ENCODE peak calls at places on chromosomes 2 and 18, in seven cellular contexts. W is stimulated activated CD8-positive, alpha-beta memory T cell treated with anti-CD3 and anti-CD28 coated beads, Interleukin-4, amount 100 ng/mL, for 1 hour; H is AG09319; D is HEK293T; L is small intestine; Q is OCI-LY7; N is H9. J is an unnamed sample.

GRCh38 chr2:165203689-165204559 is at the start of gene SCN3A:
- DNase-seq in W (no peak), H (no peak), D (peak), L (peak), Q (peak), N (peak), J (no peak)

GRCh38 chr18:33720133-33720532 is 142.1 kb downstream of the ASXL3 start:
- DNase-seq in W (no peak), H (no peak), D (no peak), L (no peak), Q (no peak), N (no peak), J (no peak)

GRCh38 chr2:109644571-109645275 is 30.6 kb downstream of the SOWAHC start:
- DNase-seq in W (no peak), H (no peak), D (no peak), L (peak), Q (no peak), N (peak), J (peak)

GRCh38 chr2:166439078-166439477 is 55.0 kb downstream of the SCN7A start:
- DNase-seq in W (no peak), H (no peak), D (no peak), L (no peak), Q (no peak), N (no peak), J (no peak)

GRCh38 chr2:88575051-88575450 is 52.2 kb downstream of the EIF2AK3 start:
- DNase-seq in W (no peak), H (no peak), D (no peak), L (no peak), Q (no peak), N (no peak), J (no peak)

GRCh38 chr2:109380502-109381326 is 233.1 kb downstream of the SEPTIN10 start:
- DNase-seq in W (no peak), H (no peak), D (no peak), L (no peak), Q (no peak), N (peak), J (no peak)

GRCh38 chr2:69260666-69261065 is 126.4 kb downstream of the GFPT1 start:
- DNase-seq in W (no peak), H (no peak), D (no peak), L (no peak), Q (no peak), N (no peak), J (no peak)

GRCh38 chr18:61896767-61897166 is 4.0 kb upstream of the RNF152 start:
- DNase-seq in W (no peak), H (no peak), D (no peak), L (no peak), Q (no peak), N (no peak), J (peak)

GRCh38 chr2:105886029-105886454 is 141.3 kb downstream of the NCK2 start:
- DNase-seq in W (no peak), H (peak), D (no peak), L (no peak), Q (no peak), N (no peak), J (no peak)

GRCh38 chr18:36629836-36630235 is 199.0 kb downstream of the TPGS2 start:
- DNase-seq in W (no peak), H (no peak), D (no peak), L (no peak), Q (no peak), N (no peak), J (no peak)

GRCh38 chr2:141523199-141523598 is 607.6 kb downstream of the LRP1B start:
- DNase-seq in W (no peak), H (no peak), D (no peak), L (no peak), Q (no peak), N (no peak), J (no peak)

GRCh38 chr18:44325903-44326650 is 354.6 kb upstream of the SETBP1 start:
- DNase-seq in W (no peak), H (peak), D (peak), L (peak), Q (peak), N (peak), J (no peak)

GRCh38 chr2:100042559-100042958 is 99.8 kb downstream of the AFF3 start:
- DNase-seq in W (no peak), H (no peak), D (no peak), L (no peak), Q (no peak), N (no peak), J (no peak)

GRCh38 chr2:110959233-110959632 is 161.5 kb upstream of the BCL2L11 start:
- DNase-seq in W (no peak), H (no peak), D (no peak), L (peak), Q (no peak), N (no peak), J (no peak)

GRCh38 chr2:96090527-96090926 is 25.8 kb downstream of the ADRA2B start:
- DNase-seq in W (no peak), H (no peak), D (no peak), L (no peak), Q (no peak), N (no peak), J (no peak)

GRCh38 chr2:238507836-238508235 is 81.1 kb downstream of the ASB1 start:
- DNase-seq in W (no peak), H (no peak), D (no peak), L (no peak), Q (no peak), N (no peak), J (no peak)

GRCh38 chr2:169670215-169670651 is 24.0 kb downstream of the CFAP210 start:
- DNase-seq in W (no peak), H (no peak), D (no peak), L (no peak), Q (no peak), N (no peak), J (no peak)

GRCh38 chr2:216909541-216910175 is 49.8 kb upstream of the TNP1 start:
- DNase-seq in W (no peak), H (no peak), D (no peak), L (no peak), Q (no peak), N (no peak), J (no peak)

GRCh38 chr2:240355001-240355891 is 80.2 kb upstream of the GPC1 start:
- DNase-seq in W (no peak), H (no peak), D (no peak), L (no peak), Q (no peak), N (no peak), J (no peak)

GRCh38 chr2:139669675-139670074 is 889.5 kb upstream of the NXPH2 start:
- DNase-seq in W (no peak), H (no peak), D (no peak), L (no peak), Q (no peak), N (no peak), J (no peak)

GRCh38 chr2:207103132-207103531 is 62.6 kb downstream of the KLF7 start:
- DNase-seq in W (no peak), H (no peak), D (no peak), L (no peak), Q (no peak), N (no peak), J (no peak)

GRCh38 chr2:197236159-197236558 is 74.4 kb downstream of the ANKRD44 start:
- DNase-seq in W (no peak), H (no peak), D (no peak), L (no peak), Q (no peak), N (no peak), J (no peak)

GRCh38 chr2:240461471-240462072 is 26.1 kb downstream of the GPC1 start:
- DNase-seq in W (no peak), H (no peak), D (no peak), L (no peak), Q (no peak), N (no peak), J (peak)

GRCh38 chr2:59339121-59339836 is 1098.2 kb upstream of the FANCL start:
- DNase-seq in W (no peak), H (no peak), D (no peak), L (no peak), Q (no peak), N (no peak), J (no peak)

GRCh38 chr2:96113367-96113677 is 3.0 kb downstream of the ADRA2B start:
- DNase-seq in W (no peak), H (no peak), D (no peak), L (no peak), Q (peak), N (no peak), J (no peak)

GRCh38 chr2:51633073-51633472 is 601.1 kb upstream of the NRXN1 start:
- DNase-seq in W (no peak), H (no peak), D (no peak), L (no peak), Q (no peak), N (no peak), J (no peak)

J was measured in ureter.